ENCODE peak calls at places on chromosome 18, in four cellular contexts. One of them, this sample, is unnamed.

GRCh38 chr18:54255141-54255540 is 14.2 kb upstream of the POLI start:
- DNase-seq in amniotic stem cell: no peak
- DNase-seq in heart right ventricle: no peak
- DNase-seq in NCI-H1048: no peak
- DNase-seq in this sample: no peak

GRCh38 chr18:70671889-70672551 is 383.2 kb downstream of the SOCS6 start:
- DNase-seq in NCI-H1048: no peak
- DNase-seq in heart right ventricle: no peak
- DNase-seq in amniotic stem cell: no peak
- DNase-seq in this sample: no peak

GRCh38 chr18:673317-673716 is 15.9 kb downstream of the TYMS start:
- DNase-seq in heart right ventricle: no peak
- DNase-seq in NCI-H1048: no peak
- DNase-seq in amniotic stem cell: no peak
- DNase-seq in this sample: no peak

GRCh38 chr18:10455726-10456453 is 1.5 kb downstream of the APCDD1 start:
- DNase-seq in NCI-H1048: no peak
- DNase-seq in amniotic stem cell: no peak
- DNase-seq in heart right ventricle: no peak
- DNase-seq in this sample: no peak

GRCh38 chr18:46184296-46185080 is 80.3 kb downstream of the HAUS1 start:
- DNase-seq in NCI-H1048: no peak
- DNase-seq in heart right ventricle: no peak
- DNase-seq in amniotic stem cell: no peak
- DNase-seq in this sample: no peak

GRCh38 chr18:10114727-10115463 is 201.1 kb downstream of the VAPA start:
- DNase-seq in NCI-H1048: no peak
- DNase-seq in amniotic stem cell: no peak
- DNase-seq in heart right ventricle: no peak
- DNase-seq in this sample: no peak

GRCh38 chr18:79584491-79585394 is 94.9 kb upstream of the CTDP1 start:
- DNase-seq in amniotic stem cell: no peak
- DNase-seq in NCI-H1048: no peak
- DNase-seq in heart right ventricle: no peak
- DNase-seq in this sample: peak

GRCh38 chr18:36665952-36666351 is 162.8 kb downstream of the TPGS2 start:
- DNase-seq in NCI-H1048: no peak
- DNase-seq in amniotic stem cell: no peak
- DNase-seq in heart right ventricle: no peak
- DNase-seq in this sample: no peak

GRCh38 chr18:4270016-4270415 is 185.1 kb downstream of the DLGAP1 start:
- DNase-seq in NCI-H1048: no peak
- DNase-seq in amniotic stem cell: no peak
- DNase-seq in heart right ventricle: no peak
- DNase-seq in this sample: no peak

GRCh38 chr18:49572935-49573334 is 11.1 kb downstream of the LIPG start:
- DNase-seq in heart right ventricle: no peak
- DNase-seq in amniotic stem cell: no peak
- DNase-seq in NCI-H1048: no peak
- DNase-seq in this sample: no peak

GRCh38 chr18:34094148-34094547 is 130.6 kb downstream of the NOL4 start:
- DNase-seq in heart right ventricle: no peak
- DNase-seq in amniotic stem cell: no peak
- DNase-seq in NCI-H1048: no peak
- DNase-seq in this sample: no peak

GRCh38 chr18:2907459-2908145 is 60.8 kb downstream of the EMILIN2 start:
- DNase-seq in heart right ventricle: no peak
- DNase-seq in NCI-H1048: no peak
- DNase-seq in amniotic stem cell: no peak
- DNase-seq in this sample: no peak

GRCh38 chr18:48977914-48978313 is 27.1 kb upstream of the SMAD7 start:
- DNase-seq in heart right ventricle: no peak
- DNase-seq in amniotic stem cell: no peak
- DNase-seq in NCI-H1048: no peak
- DNase-seq in this sample: no peak

GRCh38 chr18:37564796-37565137 is 831 bp downstream of the CELF4 start:
- DNase-seq in NCI-H1048: peak
- DNase-seq in heart right ventricle: peak
- DNase-seq in amniotic stem cell: peak
- DNase-seq in this sample: peak

GRCh38 chr18:70249118-70249517 is 39.7 kb upstream of the SOCS6 start:
- DNase-seq in NCI-H1048: no peak
- DNase-seq in heart right ventricle: no peak
- DNase-seq in amniotic stem cell: no peak
- DNase-seq in this sample: no peak

GRCh38 chr18:67924656-67925055 is 408.1 kb upstream of the DSEL start:
- DNase-seq in NCI-H1048: no peak
- DNase-seq in heart right ventricle: no peak
- DNase-seq in amniotic stem cell: no peak
- DNase-seq in this sample: no peak

GRCh38 chr18:75405341-75405740 is 22.2 kb downstream of the SMIM21 start:
- DNase-seq in heart right ventricle: no peak
- DNase-seq in NCI-H1048: no peak
- DNase-seq in amniotic stem cell: no peak
- DNase-seq in this sample: no peak

GRCh38 chr18:69002233-69002632 is 204.4 kb downstream of the CCDC102B start:
- DNase-seq in NCI-H1048: no peak
- DNase-seq in heart right ventricle: no peak
- DNase-seq in amniotic stem cell: no peak
- DNase-seq in this sample: no peak

GRCh38 chr18:9952633-9953416 is 39.0 kb downstream of the VAPA start:
- DNase-seq in NCI-H1048: no peak
- DNase-seq in amniotic stem cell: no peak
- DNase-seq in heart right ventricle: no peak
- DNase-seq in this sample: no peak

GRCh38 chr18:79440316-79440715 is 44.6 kb downstream of the NFATC1 start:
- DNase-seq in amniotic stem cell: no peak
- DNase-seq in NCI-H1048: no peak
- DNase-seq in heart right ventricle: no peak
- DNase-seq in this sample: no peak

GRCh38 chr18:12420831-12421421 is 13.2 kb downstream of the PRELID3A start:
- DNase-seq in heart right ventricle: no peak
- DNase-seq in amniotic stem cell: no peak
- DNase-seq in NCI-H1048: no peak
- DNase-seq in this sample: no peak

GRCh38 chr18:31835528-31836138 is 75.0 kb upstream of the SLC25A52 start:
- DNase-seq in heart right ventricle: no peak
- DNase-seq in amniotic stem cell: no peak
- DNase-seq in NCI-H1048: no peak
- DNase-seq in this sample: no peak

GRCh38 chr18:25278415-25278814 is 73.6 kb downstream of the ZNF521 start:
- DNase-seq in heart right ventricle: no peak
- DNase-seq in NCI-H1048: no peak
- DNase-seq in amniotic stem cell: no peak
- DNase-seq in this sample: no peak

GRCh38 chr18:53070706-53071105 is 730.7 kb downstream of the DCC start:
- DNase-seq in amniotic stem cell: no peak
- DNase-seq in heart right ventricle: no peak
- DNase-seq in NCI-H1048: no peak
- DNase-seq in this sample: no peak